ENCODE peak calls at places on chromosomes 13 and 19, in eight cellular contexts. A, Q, S, W, H, Y, V and O are unnamed samples.
A peak's percentile ranks its signal among the peaks of the same experiment; 100 is the strongest.

GRCh38 chr19:35712910-35713845 is 4.6 kb upstream of the KMT2B start:
- DNase-seq in V (peak; percentile 30), A (peak; percentile 86), Y (no peak), W (no peak), Q (peak; percentile 88), H (no peak), S (no peak), O (no peak)

GRCh38 chr19:11418518-11419506 is at the start of gene RGL3:
- DNase-seq in S (no peak), W (no peak), V (no peak), A (no peak), H (no peak), Q (no peak), Y (no peak), O (no peak)

GRCh38 chr19:20165971-20166592 is 932 bp upstream of the ZNF486 start:
- DNase-seq in W (no peak), H (no peak), Y (no peak), V (no peak), A (no peak), S (no peak), Q (no peak), O (no peak)

GRCh38 chr19:41957838-41958366 is 1.2 kb downstream of the RABAC1 start:
- DNase-seq in W (no peak), V (no peak), H (peak; percentile 57), Q (peak; percentile 57), Y (peak; percentile 89), S (peak; percentile 81), A (peak; percentile 89), O (peak; percentile 88)

GRCh38 chr13:97018029-97018819 is 23.9 kb upstream of the OXGR1 start:
- DNase-seq in V (no peak), W (no peak), S (peak; percentile 49), H (peak; percentile 26), Q (peak; percentile 56), Y (peak; percentile 60), A (peak; percentile 45), O (peak; percentile 60)

GRCh38 chr19:2176336-2176994 is 12.7 kb downstream of the DOT1L start:
- DNase-seq in V (no peak), Y (no peak), W (no peak), Q (no peak), A (no peak), H (no peak), S (peak; percentile 35), O (no peak)

GRCh38 chr13:43431279-43431678 is 355.5 kb downstream of the ENOX1 start:
- DNase-seq in A (no peak), Q (no peak), S (no peak), H (no peak), W (no peak), Y (peak; percentile 6), V (no peak), O (no peak)

GRCh38 chr13:27171244-27171829 is at the start of gene USP12:
- DNase-seq in A (peak; percentile 65), Q (peak; percentile 37), W (no peak), H (no peak), Y (no peak), V (peak; percentile 18), S (peak; percentile 24), O (no peak)

GRCh38 chr19:5172859-5173577 is 167.6 kb downstream of the PTPRS start:
- DNase-seq in Y (peak; percentile 92), H (peak; percentile 87), A (no peak), W (no peak), V (no peak), S (peak; percentile 97), Q (peak; percentile 30), O (peak; percentile 99)

GRCh38 chr19:5667751-5668271 is 12.5 kb downstream of the MICOS13 start:
- DNase-seq in V (no peak), Y (no peak), Q (no peak), W (no peak), S (no peak), H (no peak), A (no peak), O (no peak)

GRCh38 chr19:3253270-3253669 is 28.8 kb downstream of the CELF5 start:
- DNase-seq in Q (no peak), A (no peak), W (no peak), V (no peak), S (no peak), Y (peak; percentile 29), H (no peak), O (no peak)

GRCh38 chr13:20121154-20121515 is 39.7 kb downstream of the GJA3 start:
- DNase-seq in H (no peak), Q (no peak), Y (no peak), W (no peak), S (no peak), V (no peak), A (no peak), O (no peak)

GRCh38 chr13:39317284-39317683 is 279.0 kb downstream of the NHLRC3 start:
- DNase-seq in Y (peak; percentile 25), W (no peak), A (no peak), H (no peak), V (no peak), Q (no peak), S (peak; percentile 61), O (peak; percentile 3)

GRCh38 chr13:113771709-113772331 is 12.8 kb downstream of the TMEM255B start:
- DNase-seq in A (no peak), H (no peak), Q (no peak), Y (peak; percentile 64), V (no peak), W (no peak), S (no peak), O (peak; percentile 44)

GRCh38 chr13:97344250-97345175 is 89.5 kb upstream of the RAP2A start:
- DNase-seq in W (no peak), Q (peak; percentile 72), H (no peak), S (peak; percentile 41), A (peak; percentile 57), V (peak; percentile 12), Y (peak; percentile 48), O (peak; percentile 51)

GRCh38 chr13:24215732-24216131 is 55.2 kb downstream of the SPATA13 start:
- DNase-seq in V (no peak), Q (no peak), Y (no peak), A (no peak), H (no peak), W (no peak), S (peak; percentile 79), O (no peak)

GRCh38 chr19:49681830-49682229 is 4.8 kb downstream of the PRMT1 start:
- DNase-seq in Y (no peak), S (no peak), H (no peak), A (no peak), W (no peak), V (no peak), Q (no peak), O (no peak)

GRCh38 chr19:19176950-19177349 is 6.9 kb upstream of the MEF2B start:
- DNase-seq in H (no peak), V (no peak), A (no peak), Q (no peak), W (no peak), Y (no peak), S (no peak), O (no peak)

GRCh38 chr13:87622921-87623320 is 48.2 kb upstream of the SLITRK5 start:
- DNase-seq in H (no peak), W (no peak), V (no peak), S (peak; percentile 5), Y (no peak), A (no peak), Q (no peak), O (no peak)

GRCh38 chr13:47237571-47237970 is 340.7 kb upstream of the HTR2A start:
- DNase-seq in A (no peak), Q (no peak), W (no peak), S (no peak), V (no peak), H (no peak), Y (no peak), O (no peak)

GRCh38 chr19:33639034-33639681 is 17.4 kb downstream of the CHST8 start:
- DNase-seq in A (no peak), S (no peak), V (no peak), H (no peak), Y (no peak), Q (no peak), W (no peak), O (no peak)

GRCh38 chr13:21310220-21310619 is 133.8 kb downstream of the MRPL57 start:
- DNase-seq in S (peak; percentile 64), H (no peak), Y (no peak), W (no peak), Q (no peak), V (no peak), A (no peak), O (no peak)

GRCh38 chr13:100306444-100306999 is 217.6 kb downstream of the PCCA start:
- DNase-seq in W (no peak), S (no peak), V (no peak), H (no peak), Y (no peak), Q (no peak), A (no peak), O (no peak)

GRCh38 chr19:55355213-55355821 is 798 bp upstream of the COX6B2 start:
- DNase-seq in Q (no peak), A (no peak), Y (no peak), V (no peak), H (no peak), W (no peak), S (no peak), O (no peak)

GRCh38 chr19:49676136-49676689 is 858 bp upstream of the PRMT1 start:
- DNase-seq in V (peak; percentile 49), A (peak; percentile 80), H (peak; percentile 88), S (peak; percentile 93), W (no peak), Q (peak; percentile 55), Y (peak; percentile 90), O (peak; percentile 96)

GRCh38 chr13:71117920-71118319 is 749.1 kb downstream of the DACH1 start:
- DNase-seq in A (no peak), Y (no peak), W (no peak), H (no peak), Q (no peak), V (no peak), S (no peak), O (no peak)